ENCODE peak calls at places on chromosomes 2 and 18, in six cellular contexts. J is tibial artery; I is stimulated activated CD8-positive, alpha-beta memory T cell treated with anti-CD3 and anti-CD28 coated beads, Interleukin-2, amount 100 ng/mL, for 1 hour; E is activated T-cell treated with anti-CD3 and anti-CD28 coated beads for 24 hours; A is H4; N is caudate nucleus. Y is an unnamed sample.

GRCh38 chr2:171800639-171801038 is 93.4 kb downstream of the SLC25A12 start:
- DNase-seq in E (no peak), I (no peak), A (no peak), N (no peak), J (no peak), Y (no peak)

GRCh38 chr2:105910497-105911238 is 166.0 kb downstream of the NCK2 start:
- DNase-seq in I (no peak), J (no peak), N (no peak), E (no peak), A (no peak), Y (no peak)

GRCh38 chr18:77405096-77405495 is 155.4 kb downstream of the GALR1 start:
- DNase-seq in A (peak), N (no peak), E (no peak), I (no peak), J (no peak), Y (no peak)

GRCh38 chr2:237500681-237501424 is 13.8 kb downstream of the MLPH start:
- DNase-seq in J (no peak), N (no peak), A (peak), E (no peak), I (no peak), Y (no peak)

GRCh38 chr2:20579866-20580265 is 71.0 kb downstream of the HS1BP3 start:
- DNase-seq in I (no peak), A (no peak), E (no peak), J (peak), N (no peak), Y (no peak)

GRCh38 chr2:150767924-150768801 is 280.7 kb upstream of the RND3 start:
- DNase-seq in J (no peak), N (no peak), E (no peak), I (no peak), A (no peak), Y (no peak)

GRCh38 chr2:43032248-43032893 is 194.0 kb downstream of the ZFP36L2 start:
- DNase-seq in E (no peak), N (no peak), A (no peak), J (peak), I (no peak), Y (no peak)

GRCh38 chr2:203484266-203485112 is 50.6 kb downstream of the RAPH1 start:
- DNase-seq in J (no peak), I (no peak), E (peak), N (no peak), A (peak), Y (no peak)

GRCh38 chr2:200320344-200320743 is 13.9 kb downstream of the SPATS2L start:
- DNase-seq in A (no peak), N (no peak), I (no peak), J (no peak), E (no peak), Y (no peak)

GRCh38 chr18:63511285-63511684 is 30.9 kb upstream of the SERPINB12 start:
- DNase-seq in E (no peak), I (no peak), A (peak), N (no peak), J (no peak), Y (no peak)

GRCh38 chr18:35771172-35771571 is 189.6 kb downstream of the GALNT1 start:
- DNase-seq in J (no peak), A (no peak), E (no peak), N (no peak), I (no peak), Y (no peak)

GRCh38 chr2:72581560-72582181 is 244.2 kb downstream of the EXOC6B start:
- DNase-seq in N (no peak), E (no peak), A (peak), I (no peak), J (no peak), Y (no peak)

GRCh38 chr2:214382229-214382628 is 28.6 kb upstream of the VWC2L start:
- DNase-seq in I (no peak), J (no peak), N (no peak), E (no peak), A (no peak), Y (no peak)

GRCh38 chr2:219354582-219354981 is 22.0 kb upstream of the RESP18 start:
- DNase-seq in E (no peak), J (no peak), N (no peak), I (no peak), A (no peak), Y (no peak)

GRCh38 chr2:20611077-20611843 is 39.6 kb downstream of the HS1BP3 start:
- DNase-seq in E (no peak), A (peak), J (peak), I (no peak), N (no peak), Y (no peak)